ENCODE peak calls at places on chromosome 3, in six cellular contexts. X, L, Q, M, F and K are unnamed samples.

GRCh38 chr3:94928921-94929320 is 866.1 kb downstream of the NSUN3 start:
- DNase-seq in X (no peak), M (no peak), L (peak; percentile 74), F (no peak), Q (no peak), K (no peak)

GRCh38 chr3:181630873-181631272 is 80.9 kb upstream of the SOX2 start:
- DNase-seq in F (no peak), L (no peak), X (no peak), Q (no peak), M (no peak), K (no peak)

GRCh38 chr3:42747581-42747980 is 25.5 kb downstream of the CCDC13 start:
- DNase-seq in F (peak; percentile 41), Q (no peak), X (no peak), M (no peak), L (no peak), K (no peak)

GRCh38 chr3:85483986-85484385 is 525.2 kb downstream of the CADM2 start:
- DNase-seq in F (no peak), X (no peak), M (no peak), L (no peak), Q (no peak), K (no peak)

GRCh38 chr3:133997871-133998635 is 31.7 kb downstream of the SLCO2A1 start:
- DNase-seq in Q (no peak), M (no peak), L (no peak), X (no peak), F (no peak), K (no peak)

GRCh38 chr3:44280077-44280476 is 38.4 kb downstream of the TOPAZ1 start:
- DNase-seq in L (no peak), F (no peak), X (no peak), Q (no peak), M (no peak), K (no peak)

GRCh38 chr3:145906755-145907154 is 254.2 kb downstream of the PLOD2 start:
- DNase-seq in F (no peak), X (no peak), L (no peak), Q (no peak), M (no peak), K (no peak)

GRCh38 chr3:24657870-24658535 is 163.4 kb upstream of the THRB start:
- DNase-seq in X (no peak), M (no peak), L (no peak), Q (no peak), F (no peak), K (no peak)

GRCh38 chr3:24829632-24830229 is 335.1 kb upstream of the THRB start:
- DNase-seq in F (no peak), L (no peak), Q (peak; percentile 13), M (peak; percentile 49), X (no peak), K (no peak)

GRCh38 chr3:144431134-144431533 is 459.5 kb downstream of the DIPK2A start:
- DNase-seq in X (no peak), M (no peak), F (no peak), L (no peak), Q (no peak), K (no peak)
- H3K27me3 ChIP-seq in X (no peaks in the 10 kb centered on the region), M (no peaks in the 10 kb centered on the region), F (no peaks in the 10 kb centered on the region), L (no peaks in the 10 kb centered on the region), Q (no peaks in the 10 kb centered on the region), K (no peaks in the 10 kb centered on the region)

DNA sequence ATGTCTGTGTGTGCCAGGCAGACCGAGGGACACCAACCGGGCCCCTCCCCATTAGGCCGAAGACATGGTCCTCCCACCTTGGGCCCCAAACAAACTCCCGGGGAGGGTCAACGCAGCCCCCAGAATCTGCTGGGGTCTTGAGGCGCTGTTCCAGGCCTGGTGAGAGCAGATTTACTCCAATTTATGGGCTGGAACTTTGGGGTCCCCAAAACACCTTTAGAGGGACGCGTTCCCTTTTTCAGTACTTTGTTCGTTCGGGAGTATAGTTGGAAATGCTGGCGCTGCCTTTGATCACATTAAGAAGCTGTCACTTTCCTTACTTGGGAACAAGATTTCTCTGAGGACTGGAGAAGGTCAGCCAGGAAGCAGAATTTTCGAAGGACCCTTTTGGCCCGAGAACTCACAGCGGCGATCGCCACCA is 2.3 kb downstream of the GATA2 start:
- DNase-seq in F (no peak), M (no peak), L (peak; percentile 10), Q (no peak), X (no peak), K (no peak)
- H3K27me3 ChIP-seq in F (peaks cover 98% of the 10 kb centered on the region), M (no peaks in the 10 kb centered on the region), L (peaks cover 82% of the 10 kb centered on the region), Q (no peaks in the 10 kb centered on the region), X (peaks cover 2% of the 10 kb centered on the region), K (no peaks in the 10 kb centered on the region)

GRCh38 chr3:158085358-158085757 is 20.9 kb downstream of the SHOX2 start:
- DNase-seq in L (no peak), Q (no peak), F (no peak), X (no peak), M (no peak), K (no peak)
- H3K27me3 ChIP-seq in L (peaks cover 43% of the 10 kb centered on the region), Q (peaks cover 18% of the 10 kb centered on the region), F (peaks cover 45% of the 10 kb centered on the region), X (no peaks in the 10 kb centered on the region), M (peaks cover 5% of the 10 kb centered on the region), K (no peaks in the 10 kb centered on the region)

DNA sequence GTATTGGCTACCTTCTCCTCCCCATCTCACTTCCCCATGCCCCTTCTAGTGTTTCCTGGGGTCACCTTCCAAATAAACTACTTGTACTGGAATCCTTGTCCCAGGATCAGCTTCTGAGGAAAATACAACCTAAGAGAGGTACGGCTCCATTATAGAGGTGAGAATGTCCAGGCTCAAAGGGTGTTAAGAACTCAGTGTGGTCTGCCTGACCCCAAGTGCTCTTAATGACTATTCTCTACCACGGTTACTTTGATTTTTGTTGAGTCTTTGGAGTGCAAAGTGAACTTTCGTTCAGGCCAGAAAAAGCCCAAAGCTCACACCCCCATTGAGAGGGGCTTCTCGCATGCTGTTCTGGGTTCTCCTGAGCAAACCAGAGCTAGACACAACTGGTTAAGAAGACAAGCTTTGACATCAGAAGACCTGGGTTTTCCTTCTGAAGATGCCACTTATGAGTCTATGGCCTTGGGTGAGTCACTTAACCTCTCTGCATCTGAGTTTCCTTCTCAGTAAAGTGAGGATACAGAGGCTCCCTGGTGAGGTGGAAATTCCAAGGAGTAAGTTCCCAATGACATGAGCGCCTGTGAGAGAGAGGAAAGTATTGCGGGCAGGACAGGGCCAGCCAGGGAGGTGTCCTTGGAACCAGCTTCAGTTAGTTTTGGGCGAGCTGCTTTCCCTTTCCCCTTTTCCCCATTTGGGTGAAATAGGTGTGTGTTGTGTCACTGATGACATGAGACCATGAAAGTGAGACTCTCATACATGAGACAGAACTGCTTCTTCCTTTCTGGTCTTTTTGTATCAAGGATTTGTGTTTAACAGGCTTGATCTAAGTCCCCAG is 475.0 kb upstream of the PROK2 start:
- DNase-seq in F (no peak), M (no peak), X (no peak), Q (no peak), L (no peak), K (no peak)
- H3K27me3 ChIP-seq in F (no peaks in the 10 kb centered on the region), M (no peaks in the 10 kb centered on the region), X (no peaks in the 10 kb centered on the region), Q (no peaks in the 10 kb centered on the region), L (no peaks in the 10 kb centered on the region), K (no peaks in the 10 kb centered on the region)

GRCh38 chr3:167166012-167166411 is 214.1 kb downstream of the ZBBX start:
- DNase-seq in L (no peak), X (no peak), F (no peak), Q (no peak), M (no peak), K (no peak)

GRCh38 chr3:167162083-167162482 is 218.0 kb downstream of the ZBBX start:
- DNase-seq in F (no peak), X (no peak), L (no peak), M (no peak), Q (no peak), K (no peak)

GRCh38 chr3:167167491-167167890 is 212.6 kb downstream of the ZBBX start:
- DNase-seq in L (no peak), X (no peak), M (no peak), F (no peak), Q (no peak), K (no peak)

GRCh38 chr3:167163580-167163979 is 216.5 kb downstream of the ZBBX start:
- DNase-seq in X (no peak), F (no peak), L (no peak), Q (no peak), M (no peak), K (no peak)

GRCh38 chr3:167166594-167167253 is 213.4 kb downstream of the ZBBX start:
- DNase-seq in Q (no peak), F (no peak), X (no peak), L (no peak), M (no peak), K (no peak)
- H3K27me3 ChIP-seq in Q (no peaks in the 10 kb centered on the region), F (no peaks in the 10 kb centered on the region), X (no peaks in the 10 kb centered on the region), L (no peaks in the 10 kb centered on the region), M (no peaks in the 10 kb centered on the region), K (no peaks in the 10 kb centered on the region)

DNA sequence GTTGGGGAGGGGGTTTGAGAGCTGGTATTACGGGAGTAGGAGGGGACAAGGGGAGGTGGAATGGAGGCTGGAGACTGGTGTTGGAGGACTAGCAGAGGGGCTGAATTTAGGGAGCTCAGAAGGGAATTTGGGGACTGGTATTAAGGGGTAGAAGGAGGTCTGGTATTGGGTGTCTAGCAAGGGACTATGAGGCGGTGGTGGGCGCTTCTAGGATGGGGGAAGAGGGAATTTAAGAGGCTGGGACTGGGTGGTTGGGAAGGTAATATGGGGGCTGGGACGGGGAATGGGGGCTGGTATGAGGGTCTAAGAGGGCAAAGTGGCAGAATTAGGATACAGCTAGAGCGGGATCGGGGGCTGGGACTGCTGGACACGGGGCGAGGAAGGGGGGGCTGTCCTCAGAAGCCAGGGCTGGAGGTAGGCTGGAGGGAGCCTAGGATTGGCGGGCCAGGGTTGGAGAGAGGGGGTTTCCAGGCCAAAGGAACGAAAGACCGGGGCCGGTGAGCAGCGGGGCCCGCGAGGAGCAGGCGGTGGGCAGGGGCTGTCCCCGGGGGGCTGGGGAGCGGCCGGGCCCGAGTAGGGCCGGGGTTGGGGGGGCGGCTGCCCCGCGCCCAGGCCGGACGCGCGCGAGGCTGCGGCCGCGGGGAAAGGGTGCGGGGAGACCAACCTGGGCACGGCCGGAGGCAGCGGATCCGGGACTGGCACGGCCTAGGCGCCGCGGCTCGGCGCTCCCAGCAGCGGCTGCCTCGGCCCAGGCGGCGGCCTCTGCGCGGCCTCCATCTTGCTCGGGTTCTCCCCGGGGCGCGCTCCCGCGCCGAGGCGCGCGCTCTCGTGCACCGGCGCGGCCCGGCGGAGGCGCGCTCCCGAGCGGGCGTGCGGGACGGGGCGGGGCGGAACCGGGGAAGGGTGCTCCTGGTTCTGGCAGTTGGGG is at the start of gene LHFPL4:
- DNase-seq in M (no peak), F (no peak), X (peak; percentile 37), L (no peak), Q (no peak), K (peak; percentile 37)
- H3K27me3 ChIP-seq in M (no peaks in the 10 kb centered on the region), F (peaks cover 43% of the 10 kb centered on the region), X (no peaks in the 10 kb centered on the region), L (peaks cover 11% of the 10 kb centered on the region), Q (peaks cover 5% of the 10 kb centered on the region), K (no peaks in the 10 kb centered on the region)

GRCh38 chr3:10756546-10756945 is 59.5 kb upstream of the SLC6A11 start:
- DNase-seq in F (no peak), L (no peak), M (no peak), Q (no peak), X (no peak), K (no peak)
- H3K27me3 ChIP-seq in F (peaks cover 20% of the 10 kb centered on the region), L (peaks cover 5% of the 10 kb centered on the region), M (no peaks in the 10 kb centered on the region), Q (no peaks in the 10 kb centered on the region), X (no peaks in the 10 kb centered on the region), K (peaks cover 3% of the 10 kb centered on the region)

GRCh38 chr3:68904578-68904977 is 27.8 kb downstream of the TAFA4 start:
- DNase-seq in M (no peak), F (no peak), L (no peak), Q (no peak), X (no peak), K (no peak)
- H3K27me3 ChIP-seq in M (no peaks in the 10 kb centered on the region), F (peaks cover 19% of the 10 kb centered on the region), L (no peaks in the 10 kb centered on the region), Q (no peaks in the 10 kb centered on the region), X (no peaks in the 10 kb centered on the region), K (peaks cover 27% of the 10 kb centered on the region)